ENCODE peak calls at places on chromosome 10, in five cellular contexts. H, X, R, Y and O are unnamed samples.

GRCh38 chr10:44471410-44471809 is 86.5 kb upstream of the CXCL12 start:
- DNase-seq in R (no peak), X (no peak), Y (no peak), H (no peak), O (peak; percentile 81)

GRCh38 chr10:29109700-29110099 is 179.2 kb upstream of the LYZL1 start:
- DNase-seq in Y (no peak), R (no peak), H (no peak), X (no peak), O (no peak)

GRCh38 chr10:62805139-62806092 is 896 bp downstream of the ADO start:
- DNase-seq in X (no peak), H (no peak), R (no peak), Y (no peak), O (peak; percentile 69)

GRCh38 chr10:133336131-133337078 is at the start of gene CALY:
- DNase-seq in Y (no peak), X (no peak), H (peak; percentile 91), R (no peak), O (no peak)

GRCh38 chr10:1061930-1062769 is 6.0 kb downstream of the WDR37 start:
- DNase-seq in H (no peak), Y (no peak), X (no peak), R (no peak), O (peak; percentile 77)

GRCh38 chr10:116257785-116258184 is 15.2 kb downstream of the GFRA1 start:
- DNase-seq in H (no peak), R (no peak), Y (no peak), X (no peak), O (no peak)

GRCh38 chr10:3528823-3529222 is 256.2 kb downstream of the KLF6 start:
- DNase-seq in X (no peak), Y (no peak), R (no peak), H (no peak), O (no peak)

GRCh38 chr10:110530131-110530831 is 32.6 kb downstream of the DUSP5 start:
- DNase-seq in X (no peak), H (no peak), R (no peak), Y (no peak), O (peak; percentile 82)